ENCODE peak calls at places on chromosomes 1 and 21, in ten cellular contexts. N is mucosa of descending colon, M is foreskin fibroblast, O is IMR-90, E is adrenal gland, D is fibroblast of lung, P is tibial nerve, G is suprapubic skin, L is A549, Z is left ventricle myocardium inferior. V is an unnamed sample.

GRCh38 chr21:29005696-29006095 is 13.0 kb upstream of the LTN1 start:
- DNase-seq in N (no peak), M (no peak), O (peak; percentile 26), E (no peak), D (no peak), P (no peak), G (no peak), L (no peak), Z (no peak), V (no peak)

GRCh38 chr1:160047116-160047991 is 15.6 kb upstream of the PIGM start:
- DNase-seq in N (no peak), M (no peak), O (no peak), E (no peak), D (no peak), P (no peak), G (no peak), L (no peak), Z (no peak), V (no peak)

GRCh38 chr1:99004270-99005141 is at the start of gene PLPPR5:
- DNase-seq in N (peak; percentile 37), M (no peak), O (peak; percentile 19), E (no peak), D (peak; percentile 18), P (no peak), G (no peak), L (no peak), Z (no peak), V (peak; percentile 25)

GRCh38 chr1:114152211-114153050 is 1.2 kb downstream of the SYT6 start:
- DNase-seq in N (no peak), M (peak; percentile 39), O (peak; percentile 24), E (peak; percentile 50), D (peak; percentile 29), P (no peak), G (no peak), L (peak; percentile 1), Z (peak; percentile 33), V (no peak)

GRCh38 chr1:244314921-244315544 is 136.7 kb downstream of the ADSS2 start:
- DNase-seq in N (no peak), M (peak; percentile 28), O (peak; percentile 26), E (no peak), D (no peak), P (no peak), G (no peak), L (no peak), Z (no peak), V (no peak)

GRCh38 chr1:154747380-154747779 is 122.7 kb downstream of the KCNN3 start:
- DNase-seq in N (no peak), M (no peak), O (no peak), E (no peak), D (no peak), P (no peak), G (no peak), L (no peak), Z (no peak), V (no peak)

GRCh38 chr1:238226805-238227204 is 336.1 kb upstream of the ZP4 start:
- DNase-seq in N (no peak), M (no peak), O (no peak), E (no peak), D (no peak), P (no peak), G (no peak), L (no peak), Z (no peak), V (no peak)

GRCh38 chr1:44881011-44881632 is 38.1 kb upstream of the PTCH2 start:
- DNase-seq in N (no peak), M (peak; percentile 74), O (peak; percentile 85), E (peak; percentile 79), D (peak; percentile 59), P (no peak), G (no peak), L (no peak), Z (no peak), V (no peak)

GRCh38 chr1:81582467-81582986 is 218.2 kb upstream of the ADGRL2 start:
- DNase-seq in N (no peak), M (no peak), O (peak; percentile 30), E (no peak), D (peak; percentile 47), P (no peak), G (no peak), L (peak; percentile 0), Z (no peak), V (no peak)

GRCh38 chr21:45469273-45470086 is 64.5 kb downstream of the COL18A1 start:
- DNase-seq in N (peak; percentile 47), M (no peak), O (no peak), E (no peak), D (peak; percentile 24), P (peak; percentile 25), G (no peak), L (no peak), Z (peak; percentile 18), V (no peak)

GRCh38 chr1:151024540-151025146 is 11.7 kb upstream of the BNIPL start:
- DNase-seq in N (peak; percentile 68), M (peak; percentile 39), O (peak; percentile 62), E (peak; percentile 91), D (peak; percentile 69), P (peak; percentile 92), G (peak; percentile 84), L (peak; percentile 72), Z (peak; percentile 78), V (peak; percentile 73)

GRCh38 chr21:39048064-39048463 is 135.2 kb downstream of the PSMG1 start:
- DNase-seq in N (no peak), M (no peak), O (peak; percentile 4), E (no peak), D (peak; percentile 38), P (no peak), G (no peak), L (peak; percentile 73), Z (no peak), V (no peak)

GRCh38 chr1:30383131-30383793 is 340.1 kb downstream of the MATN1 start:
- DNase-seq in N (no peak), M (peak; percentile 4), O (no peak), E (no peak), D (no peak), P (no peak), G (peak; percentile 35), L (no peak), Z (no peak), V (no peak)

GRCh38 chr1:55559802-55560201 is 344.6 kb upstream of the USP24 start:
- DNase-seq in N (no peak), M (no peak), O (no peak), E (no peak), D (no peak), P (no peak), G (no peak), L (no peak), Z (no peak), V (no peak)

GRCh38 chr21:36478941-36479340 is 981 bp downstream of the CLDN14 start:
- DNase-seq in N (no peak), M (no peak), O (no peak), E (no peak), D (no peak), P (no peak), G (no peak), L (peak; percentile 28), Z (no peak), V (no peak)
- TF ChIP-seq CTCF in N (no peak), M (peak; percentile 38), O (peak; percentile 19), E (no peak), D (peak; percentile 27), P (no peak), G (no peak), L (peak; percentile 24), Z (no peak), V (no peak)

GRCh38 chr1:152622803-152623202 is at the start of gene LCE3A:
- DNase-seq in N (peak; percentile 46), M (no peak), O (peak; percentile 0), E (no peak), D (no peak), P (no peak), G (no peak), L (no peak), Z (no peak), V (no peak)

GRCh38 chr1:152626688-152627087 is 3.8 kb upstream of the LCE3A start:
- DNase-seq in N (no peak), M (no peak), O (no peak), E (no peak), D (no peak), P (no peak), G (no peak), L (no peak), Z (no peak), V (no peak)

GRCh38 chr1:152621993-152622392 is 910 bp downstream of the LCE3A start:
- DNase-seq in N (no peak), M (no peak), O (no peak), E (no peak), D (no peak), P (no peak), G (no peak), L (no peak), Z (no peak), V (no peak)

GRCh38 chr1:152623203-152623844 is 421 bp upstream of the LCE3A start:
- DNase-seq in N (no peak), M (no peak), O (no peak), E (no peak), D (no peak), P (no peak), G (no peak), L (no peak), Z (no peak), V (no peak)
- TF ChIP-seq CTCF in N (no peak), M (no peak), O (peak; percentile 3), E (no peak), D (no peak), P (no peak), G (no peak), L (peak; percentile 6), Z (no peak), V (no peak)

DNA sequence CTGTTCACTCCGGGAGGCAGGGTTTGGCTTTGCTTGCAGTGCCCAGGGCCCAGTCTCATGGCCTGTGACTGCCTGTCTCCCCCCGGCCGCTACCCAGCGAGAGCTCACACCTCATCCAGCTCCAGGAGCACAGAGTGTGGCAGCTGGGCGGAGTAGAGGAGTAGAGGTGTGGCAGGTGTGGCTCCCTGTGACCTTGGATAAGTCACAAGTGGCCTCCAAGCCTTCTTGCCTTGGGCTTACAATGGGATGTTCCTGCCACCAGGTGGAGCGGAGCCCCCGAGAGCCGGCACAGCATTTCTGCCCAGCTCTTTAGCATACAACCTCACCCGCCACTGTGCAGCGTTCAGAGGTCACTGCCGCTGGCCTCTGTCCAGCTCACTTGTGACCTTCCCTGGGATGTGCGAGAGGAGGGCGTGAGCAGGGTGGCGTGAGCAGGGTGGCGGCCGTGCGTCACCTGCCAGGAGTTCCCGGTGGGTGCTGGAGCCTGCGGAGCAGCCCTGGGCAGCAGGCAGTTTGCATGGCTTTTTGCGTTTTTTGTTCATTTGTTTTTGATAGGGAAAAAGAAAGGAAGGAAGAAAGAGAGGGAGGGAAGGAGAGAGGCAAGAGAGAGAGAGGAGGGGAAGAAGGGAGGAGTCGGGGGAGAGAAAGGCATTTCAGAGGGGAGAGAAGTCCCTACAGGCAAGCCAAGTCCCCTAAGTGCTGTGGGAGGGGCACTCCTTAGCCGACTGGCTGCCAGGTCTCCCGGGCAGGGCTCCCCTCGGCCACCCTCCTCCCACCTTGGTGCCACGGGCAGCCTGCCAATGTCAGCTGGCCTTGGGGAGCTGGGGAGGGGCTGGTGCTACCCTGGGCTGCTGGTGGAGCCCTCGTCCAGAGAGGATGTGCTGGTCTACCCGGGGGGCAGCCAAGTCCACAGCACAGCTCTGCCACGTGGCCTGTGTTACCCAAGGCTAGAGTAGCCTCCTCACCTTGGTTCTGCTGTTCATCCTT is 42.6 kb downstream of the CRYAA start:
- DNase-seq in N (peak; percentile 84), M (no peak), O (no peak), E (peak; percentile 81), D (no peak), P (peak; percentile 4), G (peak; percentile 77), L (no peak), Z (peak; percentile 53), V (no peak)
- TF ChIP-seq CTCF in N (no peak), M (no peak), O (peak; percentile 12), E (peak; percentile 41), D (no peak), P (no peak), G (no peak), L (no peak), Z (peak; percentile 64), V (no peak)

GRCh38 chr1:15110867-15111230 is 42.7 kb upstream of the TMEM51 start:
- DNase-seq in N (no peak), M (no peak), O (no peak), E (no peak), D (no peak), P (no peak), G (no peak), L (no peak), Z (no peak), V (no peak)
- TF ChIP-seq CTCF in N (no peak), M (no peak), O (no peak), E (no peak), D (no peak), P (no peak), G (no peak), L (no peak), Z (no peak), V (no peak)

V was measured in D721Med.